ENCODE peak calls at places on chromosomes 6 and 20, in nine cellular contexts. R is esophagus squamous epithelium; M is islet precursor cell; V is AG09319; X is CD14-positive monocyte; K is stimulated activated CD8-positive, alpha-beta memory T cell treated with anti-CD3 and anti-CD28 coated beads, Interleukin-4, amount 100 ng/mL, for 24 hours; G is A549; B is AG08396; E is OCI-LY7. L is an unnamed sample.

GRCh38 chr20:36818831-36819230 is 45.3 kb upstream of the DSN1 start:
- DNase-seq in V (no peak), R (no peak), K (no peak), E (no peak), B (no peak), X (no peak), G (no peak), M (no peak), L (no peak)

GRCh38 chr6:12598919-12599318 is 117.6 kb upstream of the PHACTR1 start:
- DNase-seq in X (no peak), B (no peak), G (no peak), R (no peak), V (no peak), M (no peak), K (no peak), E (no peak), L (no peak)

GRCh38 chr6:72084992-72085569 is 198.7 kb downstream of the RIMS1 start:
- DNase-seq in B (no peak), G (no peak), V (no peak), R (no peak), E (peak), K (no peak), M (no peak), X (no peak), L (no peak)

GRCh38 chr20:62405981-62406513 is 1.0 kb downstream of the CABLES2 start:
- DNase-seq in E (no peak), K (no peak), X (no peak), G (no peak), B (no peak), M (no peak), R (no peak), V (no peak), L (no peak)

GRCh38 chr6:15881150-15881549 is 218.3 kb upstream of the DTNBP1 start:
- DNase-seq in G (no peak), X (peak), E (peak), V (no peak), R (no peak), K (no peak), M (no peak), B (no peak), L (no peak)

GRCh38 chr20:58022711-58023110 is 205.7 kb downstream of the ANKRD60 start:
- DNase-seq in K (no peak), G (no peak), E (no peak), V (no peak), X (no peak), B (no peak), M (no peak), R (no peak), L (no peak)

GRCh38 chr6:138999949-139000725 is 12.1 kb upstream of the REPS1 start:
- DNase-seq in V (no peak), M (no peak), B (no peak), K (no peak), G (no peak), X (no peak), R (no peak), E (no peak), L (no peak)

GRCh38 chr6:14804001-14804401 is 441.9 kb upstream of the JARID2 start:
- DNase-seq in X (no peak), M (peak), B (no peak), E (no peak), K (no peak), R (no peak), V (no peak), G (no peak), L (no peak)

GRCh38 chr6:56840467-56841371 is 114.2 kb upstream of the BEND6 start:
- DNase-seq in M (no peak), X (no peak), G (no peak), B (peak), R (no peak), E (no peak), K (no peak), V (no peak), L (no peak)

GRCh38 chr6:53333439-53334408 is 15.0 kb downstream of the ELOVL5 start:
- DNase-seq in G (no peak), E (no peak), X (no peak), R (no peak), K (no peak), V (no peak), B (no peak), M (no peak), L (no peak)

GRCh38 chr20:37408202-37408929 is 62.4 kb downstream of the SRC start:
- DNase-seq in R (no peak), K (no peak), E (no peak), X (no peak), V (no peak), M (no peak), G (no peak), B (no peak), L (no peak)

GRCh38 chr20:47392015-47392720 is 35.7 kb upstream of the ZMYND8 start:
- DNase-seq in M (peak), R (no peak), E (peak), G (peak), X (peak), K (no peak), B (peak), V (peak), L (peak)

GRCh38 chr6:163460307-163460782 is 45.8 kb downstream of the QKI start:
- DNase-seq in X (no peak), K (no peak), R (no peak), V (no peak), E (no peak), B (peak), M (no peak), G (peak), L (no peak)

GRCh38 chr6:109511832-109512231 is 28.8 kb upstream of the ZBTB24 start:
- DNase-seq in R (no peak), V (no peak), E (no peak), K (no peak), X (no peak), B (no peak), G (no peak), M (no peak), L (no peak)

GRCh38 chr6:84739866-84740208 is 24.6 kb downstream of the TBX18 start:
- DNase-seq in X (no peak), B (no peak), V (no peak), M (no peak), G (no peak), K (no peak), R (no peak), E (no peak), L (no peak)

GRCh38 chr20:2750343-2751251 is 49.8 kb downstream of the CPXM1 start:
- DNase-seq in R (no peak), X (peak), M (peak), B (peak), V (no peak), G (peak), E (no peak), K (no peak), L (peak)

GRCh38 chr6:78607188-78607587 is 260.2 kb upstream of the IRAK1BP1 start:
- DNase-seq in B (no peak), X (no peak), M (no peak), K (no peak), E (no peak), R (no peak), V (no peak), G (no peak), L (no peak)

GRCh38 chr6:151442359-151442758 is 9.6 kb downstream of the RMND1 start:
- DNase-seq in R (no peak), X (no peak), G (no peak), B (no peak), E (no peak), K (no peak), M (peak), V (no peak), L (no peak)

GRCh38 chr20:37342231-37343177 is 3.4 kb upstream of the SRC start:
- DNase-seq in R (no peak), B (no peak), V (no peak), M (no peak), E (peak), G (peak), K (no peak), X (no peak), L (no peak)

GRCh38 chr6:40585661-40586269 is 1.4 kb downstream of the LRFN2 start:
- DNase-seq in R (no peak), E (no peak), G (no peak), X (no peak), M (peak), K (no peak), V (no peak), B (no peak), L (no peak)

GRCh38 chr20:38127920-38128528 is 37.0 kb downstream of the TGM2 start:
- DNase-seq in K (no peak), M (peak), B (no peak), X (no peak), V (no peak), G (no peak), E (no peak), R (no peak), L (no peak)

GRCh38 chr6:135372758-135373157 is 124.8 kb downstream of the AHI1 start:
- DNase-seq in B (no peak), R (no peak), V (no peak), G (no peak), E (no peak), M (no peak), X (no peak), K (no peak), L (no peak)

GRCh38 chr6:38846844-38847243 is 131.7 kb downstream of the DNAH8 start:
- DNase-seq in E (no peak), G (no peak), M (peak), K (no peak), B (no peak), R (no peak), V (no peak), X (no peak), L (no peak)

GRCh38 chr6:39079726-39080125 is 31.1 kb downstream of the GLP1R start:
- DNase-seq in M (peak), B (no peak), R (no peak), G (no peak), X (no peak), V (no peak), K (no peak), E (no peak), L (no peak)

GRCh38 chr6:159595173-159595572 is 97.9 kb downstream of the SOD2 start:
- DNase-seq in E (no peak), B (peak), R (no peak), K (no peak), V (no peak), G (peak), X (no peak), M (no peak), L (no peak)

GRCh38 chr6:34206726-34207125 is 29.9 kb upstream of the HMGA1 start:
- DNase-seq in V (no peak), G (no peak), X (no peak), B (peak), K (no peak), M (no peak), R (no peak), E (no peak), L (no peak)

GRCh38 chr6:30744054-30744805 is at the start of gene IER3:
- DNase-seq in R (no peak), V (peak), B (peak), K (peak), M (peak), X (peak), E (peak), G (no peak), L (no peak)

L was measured in SIG-M5.